ENCODE peak calls at places on chromosomes 3 and 15, in six cellular contexts. B is CD8-positive, alpha-beta T cell; A is ovary; X is choroid plexus epithelial cell; D is cardiac muscle cell; W is vagina. U is an unnamed sample.

GRCh38 chr15:67241132-67241855 is 13.2 kb downstream of the AAGAB start:
- DNase-seq in B (no peak), A (no peak), X (no peak), D (no peak), W (no peak), U (no peak)

GRCh38 chr15:63473999-63474809 is 30.2 kb upstream of the USP3 start:
- DNase-seq in B (peak), A (no peak), X (peak), D (peak), W (no peak), U (no peak)

GRCh38 chr3:194139085-194139976 is 3.4 kb downstream of the HES1 start:
- DNase-seq in B (no peak), A (no peak), X (peak), D (peak), W (peak), U (no peak)

GRCh38 chr3:136949708-136950107 is 8.1 kb upstream of the IL20RB start:
- DNase-seq in B (no peak), A (no peak), X (peak), D (peak), W (no peak), U (no peak)

GRCh38 chr3:137642831-137643230 is 121.3 kb upstream of the SOX14 start:
- DNase-seq in B (no peak), A (no peak), X (no peak), D (no peak), W (no peak), U (no peak)

GRCh38 chr15:44308415-44308814 is 19.9 kb downstream of the GOLM2 start:
- DNase-seq in B (no peak), A (no peak), X (no peak), D (no peak), W (no peak), U (no peak)

GRCh38 chr15:25186906-25187645 is 232.3 kb downstream of the SNRPN start:
- DNase-seq in B (no peak), A (no peak), X (no peak), D (no peak), W (no peak), U (no peak)

GRCh38 chr3:180416111-180416541 is 185.8 kb upstream of the TTC14 start:
- DNase-seq in B (no peak), A (no peak), X (no peak), D (no peak), W (no peak), U (no peak)

GRCh38 chr3:195441476-195441970 is 1.3 kb downstream of the ACAP2 start:
- DNase-seq in B (no peak), A (no peak), X (no peak), D (peak), W (no peak), U (peak)

GRCh38 chr15:34436956-34437442 is 609 bp downstream of the GOLGA8A start:
- DNase-seq in B (peak), A (peak), X (peak), D (peak), W (no peak), U (no peak)

GRCh38 chr3:194003128-194004057 is 132.6 kb upstream of the HES1 start:
- DNase-seq in B (no peak), A (peak), X (peak), D (peak), W (peak), U (peak)

GRCh38 chr3:40387001-40387894 is at the start of gene ENTPD3:
- DNase-seq in B (peak), A (no peak), X (no peak), D (peak), W (no peak), U (no peak)

GRCh38 chr15:56076651-56077050 is 83.2 kb upstream of the NEDD4 start:
- DNase-seq in B (no peak), A (no peak), X (no peak), D (no peak), W (no peak), U (no peak)

GRCh38 chr15:68888419-68888818 is 41.9 kb upstream of the SPESP1 start:
- DNase-seq in B (no peak), A (no peak), X (no peak), D (no peak), W (no peak), U (no peak)

GRCh38 chr3:138774529-138775253 is 60.0 kb downstream of the PIK3CB start:
- DNase-seq in B (no peak), A (peak), X (peak), D (peak), W (peak), U (no peak)

GRCh38 chr3:123096701-123097100 is 29.9 kb downstream of the PDIA5 start:
- DNase-seq in B (no peak), A (peak), X (peak), D (peak), W (no peak), U (peak)

GRCh38 chr15:78149805-78150751 is 916 bp downstream of the IDH3A start:
- DNase-seq in B (no peak), A (no peak), X (peak), D (peak), W (no peak), U (no peak)

GRCh38 chr3:42652611-42653302 is 740 bp upstream of the ZBTB47 start:
- DNase-seq in B (no peak), A (peak), X (peak), D (peak), W (peak), U (peak)

GRCh38 chr3:68996356-68996995 is 17.0 kb downstream of the EOGT start:
- DNase-seq in B (no peak), A (no peak), X (peak), D (no peak), W (no peak), U (no peak)

GRCh38 chr3:149765762-149766334 is 13.6 kb upstream of the COMMD2 start:
- DNase-seq in B (no peak), A (no peak), X (peak), D (peak), W (no peak), U (no peak)

GRCh38 chr15:84840741-84841429 is 23.7 kb downstream of the ALPK3 start:
- DNase-seq in B (no peak), A (no peak), X (peak), D (peak), W (no peak), U (peak)

GRCh38 chr3:177694316-177694715 is 497.0 kb upstream of the TBL1XR1 start:
- DNase-seq in B (no peak), A (no peak), X (peak), D (peak), W (no peak), U (no peak)

GRCh38 chr15:53586815-53587214 is 172.6 kb downstream of the WDR72 start:
- DNase-seq in B (no peak), A (no peak), X (peak), D (no peak), W (no peak), U (no peak)

GRCh38 chr3:41304603-41305002 is 105.3 kb downstream of the CTNNB1 start:
- DNase-seq in B (no peak), A (no peak), X (peak), D (peak), W (no peak), U (no peak)

GRCh38 chr15:71146597-71146996 is 31.3 kb downstream of the THSD4 start:
- DNase-seq in B (no peak), A (no peak), X (no peak), D (no peak), W (no peak), U (no peak)

GRCh38 chr3:183809209-183809608 is 16.2 kb downstream of the MAP6D1 start:
- DNase-seq in B (no peak), A (no peak), X (no peak), D (no peak), W (no peak), U (no peak)

GRCh38 chr3:165749817-165750216 is 87.4 kb downstream of the BCHE start:
- DNase-seq in B (no peak), A (no peak), X (no peak), D (no peak), W (no peak), U (no peak)

GRCh38 chr15:81275711-81276417 is 48.1 kb downstream of the STARD5 start:
- DNase-seq in B (no peak), A (no peak), X (no peak), D (peak), W (peak), U (no peak)

GRCh38 chr3:141949972-141950371 is 73.5 kb downstream of the ATP1B3 start:
- DNase-seq in B (no peak), A (no peak), X (no peak), D (no peak), W (no peak), U (no peak)

GRCh38 chr3:162525052-162525451 is 1028.4 kb downstream of the OTOL1 start:
- DNase-seq in B (no peak), A (no peak), X (peak), D (peak), W (no peak), U (no peak)

GRCh38 chr3:175266478-175266877 is 407.3 kb downstream of the NAALADL2 start:
- DNase-seq in B (no peak), A (no peak), X (peak), D (peak), W (no peak), U (no peak)

GRCh38 chr3:194203482-194204035 is 67.6 kb downstream of the HES1 start:
- DNase-seq in B (no peak), A (no peak), X (no peak), D (no peak), W (no peak), U (no peak)

GRCh38 chr15:39239562-39239961 is 341.3 kb upstream of the THBS1 start:
- DNase-seq in B (no peak), A (no peak), X (peak), D (no peak), W (no peak), U (no peak)

GRCh38 chr3:64131755-64132154 is 93.5 kb downstream of the PRICKLE2 start:
- DNase-seq in B (no peak), A (no peak), X (peak), D (no peak), W (no peak), U (no peak)

GRCh38 chr3:159734681-159735080 is 254.0 kb upstream of the IL12A start:
- DNase-seq in B (no peak), A (no peak), X (no peak), D (no peak), W (no peak), U (no peak)

GRCh38 chr3:159727506-159727905 is 261.1 kb upstream of the IL12A start:
- DNase-seq in B (no peak), A (no peak), X (no peak), D (peak), W (no peak), U (no peak)

GRCh38 chr3:159731254-159731653 is 257.4 kb upstream of the IL12A start:
- DNase-seq in B (no peak), A (no peak), X (no peak), D (no peak), W (no peak), U (no peak)

GRCh38 chr3:159733194-159733860 is 255.3 kb upstream of the IL12A start:
- DNase-seq in B (no peak), A (no peak), X (peak), D (peak), W (no peak), U (no peak)

GRCh38 chr3:159732172-159733111 is 256.2 kb upstream of the IL12A start:
- DNase-seq in B (no peak), A (no peak), X (peak), D (peak), W (no peak), U (no peak)
- H3K4me3 ChIP-seq in B (no peak), A (no peak), X (no peak), D (peak), W (no peak), U (peak)

DNA sequence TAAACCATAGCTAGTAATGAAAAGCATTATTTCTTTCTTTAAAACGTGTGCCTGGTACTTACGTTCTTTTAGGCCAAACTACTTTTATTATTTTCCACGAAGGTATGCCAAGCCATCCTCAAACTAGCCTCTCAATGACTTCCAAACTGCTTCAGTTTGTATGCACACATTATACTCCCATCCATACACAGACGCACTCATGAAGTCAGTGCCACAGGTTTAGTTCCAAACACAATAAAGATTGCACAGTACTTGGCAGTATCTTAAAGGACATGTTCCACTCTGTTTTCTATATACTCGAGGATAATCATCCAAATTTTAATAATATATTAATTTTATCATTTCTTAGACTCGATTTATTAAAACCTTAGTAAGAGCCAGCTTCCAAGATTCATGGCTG is 609.2 kb upstream of the ZNF385D start:
- DNase-seq in B (no peak), A (no peak), X (no peak), D (no peak), W (no peak), U (no peak)
- H3K4me3 ChIP-seq in B (no peak), A (no peak), X (no peak), D (no peak), W (no peak), U (no peak)

DNA sequence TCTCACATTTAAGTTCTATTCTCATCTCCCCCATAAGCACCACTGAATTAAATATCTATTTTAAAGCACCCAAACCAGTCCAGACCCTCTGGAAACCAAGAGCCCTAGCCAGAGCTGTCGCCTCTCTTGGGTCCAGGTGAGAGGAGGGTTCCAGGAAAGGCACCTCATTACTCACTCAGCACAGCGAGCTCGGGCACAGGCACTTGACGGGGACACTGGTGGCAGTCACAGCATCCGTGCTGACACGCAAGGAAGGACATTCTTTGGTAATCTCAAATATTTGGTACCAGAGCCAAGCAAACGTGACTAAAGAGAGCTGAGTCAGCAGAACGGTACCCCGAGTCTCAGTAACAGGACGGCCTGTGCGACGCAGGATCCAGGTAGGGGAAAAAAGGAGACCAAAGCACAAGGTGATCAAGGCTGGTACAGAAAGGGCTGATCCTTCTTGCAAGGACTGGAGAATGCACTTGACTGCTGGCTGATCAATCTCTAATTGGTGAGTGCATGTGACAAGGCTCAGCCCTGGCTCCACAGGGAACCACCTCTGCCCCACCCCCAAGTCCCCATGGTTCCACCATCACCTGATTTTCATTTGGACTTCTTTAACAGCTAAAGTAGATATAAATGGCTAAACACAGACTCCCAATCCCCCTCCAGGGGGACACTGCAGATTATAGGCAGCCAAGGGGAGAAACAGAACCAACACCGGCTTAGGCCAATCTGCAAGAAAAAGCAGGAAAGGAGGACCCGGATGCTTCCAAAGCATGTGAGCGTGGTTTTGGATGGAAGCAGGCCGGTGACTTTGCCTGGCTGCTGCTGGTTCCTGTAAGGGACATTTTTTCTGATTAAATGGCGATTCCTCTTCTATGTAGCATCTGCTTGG is 61.4 kb downstream of the CHCHD6 start:
- DNase-seq in B (no peak), A (no peak), X (no peak), D (no peak), W (no peak), U (no peak)
- H3K4me3 ChIP-seq in B (no peak), A (no peak), X (no peak), D (no peak), W (no peak), U (no peak)

GRCh38 chr3:192869131-192870027 is 48.3 kb downstream of the MB21D2 start:
- DNase-seq in B (no peak), A (no peak), X (no peak), D (peak), W (no peak), U (no peak)
- H3K4me3 ChIP-seq in B (no peak), A (no peak), X (no peak), D (no peak), W (no peak), U (no peak)

DNA sequence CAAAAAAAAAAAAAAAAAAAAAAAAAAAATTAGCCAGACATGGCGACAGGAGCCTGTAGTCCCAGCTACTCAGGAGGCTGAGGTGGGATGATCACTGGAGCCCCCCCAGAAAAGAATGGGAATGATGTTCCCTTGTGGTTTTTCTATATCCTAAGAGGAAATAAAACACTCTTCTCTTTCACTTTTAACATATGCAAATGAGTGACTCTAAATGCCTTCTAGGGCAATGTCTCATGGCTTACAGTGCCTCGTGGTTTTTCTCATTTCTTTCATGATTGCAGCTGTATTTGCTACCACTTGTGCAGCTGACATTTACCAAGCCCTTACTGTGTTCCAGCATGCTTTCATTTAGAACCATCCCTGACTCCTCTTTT is 26.4 kb downstream of the STOML1 start:
- DNase-seq in B (no peak), A (no peak), X (peak), D (no peak), W (no peak), U (no peak)
- H3K4me3 ChIP-seq in B (no peak), A (no peak), X (no peak), D (no peak), W (no peak), U (no peak)

DNA sequence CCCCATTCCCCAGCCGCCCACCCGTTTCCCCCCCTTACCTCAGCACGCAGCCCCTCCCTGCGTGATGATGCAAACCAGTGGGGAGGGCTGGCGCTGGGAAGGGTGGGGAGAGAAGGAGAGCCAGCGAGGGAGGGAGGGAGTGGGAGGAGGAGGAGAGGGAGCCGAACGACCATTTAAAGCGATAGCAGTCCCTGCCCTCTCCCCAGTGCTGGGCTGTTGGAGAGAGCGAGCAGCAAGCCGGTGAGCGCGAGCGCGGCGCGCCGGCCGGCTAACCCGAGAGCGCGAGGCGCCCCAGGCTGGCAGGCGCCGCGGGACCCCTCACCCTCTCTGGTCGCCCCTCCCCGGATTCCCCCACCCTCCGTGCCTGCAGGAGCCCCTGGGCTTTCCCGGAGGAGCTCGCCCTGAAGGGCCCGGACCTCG is at the start of gene GRM7:
- DNase-seq in B (no peak), A (no peak), X (no peak), D (no peak), W (no peak), U (no peak)
- H3K4me3 ChIP-seq in B (no peak), A (peak), X (no peak), D (peak), W (peak), U (peak)

GRCh38 chr3:52443791-52444687 is 864 bp downstream of the SEMA3G start:
- DNase-seq in B (no peak), A (no peak), X (no peak), D (no peak), W (no peak), U (no peak)

GRCh38 chr3:52446631-52447511 is 2.0 kb upstream of the SEMA3G start:
- DNase-seq in B (peak), A (no peak), X (peak), D (peak), W (no peak), U (no peak)

GRCh38 chr3:52443268-52443610 is 1.7 kb downstream of the SEMA3G start:
- DNase-seq in B (no peak), A (no peak), X (no peak), D (no peak), W (no peak), U (no peak)

GRCh38 chr3:52446042-52446441 is 1.1 kb upstream of the SEMA3G start:
- DNase-seq in B (no peak), A (no peak), X (no peak), D (no peak), W (no peak), U (no peak)

DNA sequence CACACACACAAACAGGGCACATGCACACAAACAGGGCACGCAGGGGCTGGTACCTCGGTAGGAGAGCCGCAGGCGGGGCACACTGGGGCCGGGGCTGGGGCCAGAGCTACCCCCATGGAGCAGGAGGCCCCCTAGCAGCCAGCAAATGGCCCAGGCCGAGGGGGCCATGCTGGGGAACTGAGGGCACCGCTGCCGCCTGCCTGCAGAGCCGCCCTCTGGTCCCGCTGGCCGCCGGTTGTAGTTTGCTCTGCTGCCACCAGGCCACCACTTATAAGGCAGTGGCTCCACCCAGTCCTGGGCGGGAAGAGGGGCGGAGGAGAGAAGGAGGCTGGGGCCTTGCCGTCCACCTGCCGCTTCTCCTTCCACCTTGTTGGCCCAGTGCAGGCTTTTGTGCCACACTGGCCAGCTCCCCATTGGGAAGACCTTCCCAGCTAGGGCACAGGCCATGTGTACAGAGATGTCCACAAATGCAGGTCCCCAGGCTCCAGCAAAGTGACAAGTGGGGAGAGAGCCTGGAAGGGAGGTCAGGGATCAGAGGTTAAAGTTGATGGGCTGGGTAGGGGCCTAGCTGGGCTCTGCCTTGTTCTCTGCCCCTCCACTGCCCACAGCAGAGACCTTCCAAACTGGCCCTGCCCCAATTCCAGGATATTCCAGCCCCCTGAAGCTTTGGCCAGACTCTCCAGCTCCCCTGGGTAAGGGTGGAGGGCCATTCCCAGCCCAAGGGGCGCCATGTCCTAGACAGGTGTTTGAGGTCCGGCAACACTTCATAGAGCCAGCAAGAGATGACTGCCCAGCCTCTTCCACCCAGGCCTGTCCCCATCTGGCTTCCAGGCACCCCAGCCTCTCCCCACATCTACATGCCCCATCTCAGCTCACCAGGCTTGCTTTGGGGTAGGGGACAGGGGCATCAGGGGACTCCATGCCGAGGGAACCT is at the start of gene SEMA3G:
- DNase-seq in B (peak), A (no peak), X (peak), D (peak), W (no peak), U (no peak)
- H3K4me3 ChIP-seq in B (no peak), A (no peak), X (no peak), D (no peak), W (no peak), U (peak)